ENCODE peak calls at places on chromosome 13, in four cellular contexts. A, N, K and S are unnamed samples.
A peak's percentile ranks its signal among the peaks of the same experiment; 100 is the strongest.

GRCh38 chr13:73984949-73985691 is 149.1 kb downstream of the KLF12 start:
- DNase-seq in A (peak; percentile 57), N (peak; percentile 51), K (no peak), S (no peak)

GRCh38 chr13:43782686-43783085 is 4.1 kb downstream of the ENOX1 start:
- DNase-seq in A (no peak), N (no peak), K (no peak), S (no peak)

GRCh38 chr13:113927661-113928581 is 46.0 kb downstream of the C13orf46 start:
- DNase-seq in A (no peak), N (no peak), K (no peak), S (no peak)

GRCh38 chr13:83634601-83635000 is 247.7 kb downstream of the SLITRK1 start:
- DNase-seq in A (no peak), N (no peak), K (no peak), S (no peak)

GRCh38 chr13:71374471-71375041 is 492.4 kb downstream of the DACH1 start:
- DNase-seq in A (no peak), N (no peak), K (no peak), S (no peak)

GRCh38 chr13:36414461-36414860 is 17.8 kb upstream of the CCNA1 start:
- DNase-seq in A (no peak), N (no peak), K (no peak), S (no peak)

GRCh38 chr13:83503424-83503823 is 378.9 kb downstream of the SLITRK1 start:
- DNase-seq in A (no peak), N (no peak), K (no peak), S (no peak)

GRCh38 chr13:98459171-98459681 is 117.7 kb downstream of the STK24 start:
- DNase-seq in A (no peak), N (no peak), K (no peak), S (no peak)

GRCh38 chr13:32426191-32426980 is 1.5 kb downstream of the N4BP2L1 start:
- DNase-seq in A (no peak), N (no peak), K (no peak), S (no peak)

GRCh38 chr13:47672245-47672975 is 328.7 kb downstream of the SUCLA2 start:
- DNase-seq in A (no peak), N (no peak), K (no peak), S (no peak)

GRCh38 chr13:49444517-49445395 is 682 bp downstream of the SETDB2 start:
- DNase-seq in A (peak; percentile 24), N (no peak), K (no peak), S (no peak)

GRCh38 chr13:68190826-68191225 is 960.7 kb upstream of the PCDH9 start:
- DNase-seq in A (no peak), N (no peak), K (no peak), S (no peak)

GRCh38 chr13:20118268-20119140 is 42.3 kb downstream of the GJA3 start:
- DNase-seq in A (peak; percentile 36), N (no peak), K (peak; percentile 80), S (no peak)

GRCh38 chr13:102793583-102794355 is 5.0 kb downstream of the POGLUT2 start:
- DNase-seq in A (no peak), N (no peak), K (no peak), S (no peak)

GRCh38 chr13:59842507-59842906 is 321.2 kb downstream of the DIAPH3 start:
- DNase-seq in A (no peak), N (no peak), K (no peak), S (no peak)

GRCh38 chr13:26810095-26810494 is 49.5 kb upstream of the GPR12 start:
- DNase-seq in A (no peak), N (no peak), K (no peak), S (no peak)

GRCh38 chr13:94640676-94641075 is 39.0 kb downstream of the GPR180 start:
- DNase-seq in A (no peak), N (no peak), K (no peak), S (no peak)

GRCh38 chr13:30995331-30995730 is 62.9 kb downstream of the TEX26 start:
- DNase-seq in A (no peak), N (no peak), K (no peak), S (no peak)

GRCh38 chr13:37143901-37144300 is 38.4 kb upstream of the CSNK1A1L start:
- DNase-seq in A (no peak), N (no peak), K (no peak), S (no peak)

GRCh38 chr13:71712988-71713653 is 153.9 kb downstream of the DACH1 start:
- DNase-seq in A (peak; percentile 79), N (no peak), K (no peak), S (no peak)

GRCh38 chr13:60448907-60449510 is 52.0 kb downstream of the TDRD3 start:
- DNase-seq in A (peak; percentile 50), N (no peak), K (no peak), S (no peak)

GRCh38 chr13:94362411-94362909 is 117.0 kb downstream of the DCT start:
- DNase-seq in A (peak; percentile 80), N (peak; percentile 28), K (peak; percentile 66), S (peak; percentile 26)

GRCh38 chr13:113788413-113789135 is 29.5 kb downstream of the TMEM255B start:
- DNase-seq in A (no peak), N (no peak), K (no peak), S (no peak)

GRCh38 chr13:80237646-80238045 is 103.3 kb downstream of the SPRY2 start:
- DNase-seq in A (no peak), N (no peak), K (no peak), S (no peak)

GRCh38 chr13:37918116-37919100 is 48.8 kb upstream of the TRPC4 start:
- DNase-seq in A (no peak), N (no peak), K (no peak), S (no peak)

GRCh38 chr13:36057041-36057440 is 74.1 kb downstream of the DCLK1 start:
- DNase-seq in A (peak; percentile 42), N (no peak), K (no peak), S (no peak)

GRCh38 chr13:113548778-113549621 is 35.6 kb upstream of the TFDP1 start:
- DNase-seq in A (no peak), N (no peak), K (no peak), S (no peak)

GRCh38 chr13:58573742-58574141 is 942.2 kb downstream of the PCDH17 start:
- DNase-seq in A (no peak), N (no peak), K (no peak), S (no peak)

GRCh38 chr13:113562866-113563265 is 21.7 kb upstream of the TFDP1 start:
- DNase-seq in A (no peak), N (no peak), K (no peak), S (no peak)

GRCh38 chr13:32059511-32059984 is 28.0 kb downstream of the FRY start:
- DNase-seq in A (no peak), N (no peak), K (no peak), S (no peak)

GRCh38 chr13:101569807-101570206 is 117.3 kb downstream of the ITGBL1 start:
- DNase-seq in A (no peak), N (no peak), K (no peak), S (no peak)

GRCh38 chr13:81927347-81927746 is 1586.4 kb upstream of the SPRY2 start:
- DNase-seq in A (peak; percentile 35), N (no peak), K (no peak), S (no peak)

GRCh38 chr13:62626771-62627170 is 1211.1 kb upstream of the PCDH20 start:
- DNase-seq in A (no peak), N (no peak), K (no peak), S (no peak)
- TF ChIP-seq CTCF in A (peak; percentile 3), N (no peak), K (no peak), S (no peak)

GRCh38 chr13:85512421-85512820 is 286.8 kb downstream of the SLITRK6 start:
- DNase-seq in A (no peak), N (no peak), K (no peak), S (no peak)
- TF ChIP-seq CTCF in A (no peak), N (no peak), K (no peak), S (no peak)

GRCh38 chr13:50800091-50800739 is 43.3 kb downstream of the DLEU7 start:
- DNase-seq in A (no peak), N (no peak), K (no peak), S (no peak)

GRCh38 chr13:50797081-50797480 is 46.4 kb downstream of the DLEU7 start:
- DNase-seq in A (no peak), N (no peak), K (no peak), S (no peak)

GRCh38 chr13:50798923-50799322 is 44.6 kb downstream of the DLEU7 start:
- DNase-seq in A (no peak), N (no peak), K (no peak), S (no peak)

GRCh38 chr13:50805805-50806204 is 37.7 kb downstream of the DLEU7 start:
- DNase-seq in A (no peak), N (no peak), K (no peak), S (no peak)

GRCh38 chr13:50801087-50801931 is 42.2 kb downstream of the DLEU7 start:
- DNase-seq in A (peak; percentile 80), N (peak; percentile 25), K (peak; percentile 60), S (no peak)
- TF ChIP-seq CTCF in A (peak; percentile 78), N (peak; percentile 70), K (peak; percentile 23), S (peak; percentile 78)

DNA sequence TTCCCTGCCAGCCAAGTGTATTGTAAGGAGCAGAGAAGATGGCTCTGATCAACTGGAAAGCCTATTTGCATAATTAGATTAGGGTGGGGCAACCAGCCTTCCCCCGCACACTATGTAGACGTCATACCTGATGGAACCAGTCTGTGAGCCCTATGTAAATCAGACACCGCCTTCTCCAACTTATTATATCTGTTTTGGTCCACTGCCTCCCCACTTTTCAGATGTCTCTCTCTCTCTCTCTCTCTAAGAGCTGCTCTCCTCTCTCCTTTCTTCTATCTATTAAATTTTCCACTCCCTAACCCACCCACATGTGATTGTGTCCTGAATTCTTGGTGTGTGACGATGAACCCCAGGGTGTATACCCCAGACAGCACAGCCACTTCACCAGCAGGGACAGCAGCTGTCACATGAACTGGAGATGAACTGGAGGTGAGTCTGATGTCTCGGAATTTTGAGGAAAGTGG is 514.4 kb downstream of the IRS2 start:
- DNase-seq in A (no peak), N (no peak), K (no peak), S (no peak)
- TF ChIP-seq CTCF in A (no peak), N (no peak), K (no peak), S (no peak)

GRCh38 chr13:40404407-40404806 is 262.0 kb downstream of the FOXO1 start:
- DNase-seq in A (no peak), N (no peak), K (no peak), S (no peak)

GRCh38 chr13:40408602-40409001 is 257.8 kb downstream of the FOXO1 start:
- DNase-seq in A (no peak), N (no peak), K (no peak), S (no peak)

GRCh38 chr13:40407567-40407966 is 258.9 kb downstream of the FOXO1 start:
- DNase-seq in A (no peak), N (no peak), K (no peak), S (no peak)

GRCh38 chr13:40404967-40405716 is 261.3 kb downstream of the FOXO1 start:
- DNase-seq in A (no peak), N (no peak), K (no peak), S (no peak)

DNA sequence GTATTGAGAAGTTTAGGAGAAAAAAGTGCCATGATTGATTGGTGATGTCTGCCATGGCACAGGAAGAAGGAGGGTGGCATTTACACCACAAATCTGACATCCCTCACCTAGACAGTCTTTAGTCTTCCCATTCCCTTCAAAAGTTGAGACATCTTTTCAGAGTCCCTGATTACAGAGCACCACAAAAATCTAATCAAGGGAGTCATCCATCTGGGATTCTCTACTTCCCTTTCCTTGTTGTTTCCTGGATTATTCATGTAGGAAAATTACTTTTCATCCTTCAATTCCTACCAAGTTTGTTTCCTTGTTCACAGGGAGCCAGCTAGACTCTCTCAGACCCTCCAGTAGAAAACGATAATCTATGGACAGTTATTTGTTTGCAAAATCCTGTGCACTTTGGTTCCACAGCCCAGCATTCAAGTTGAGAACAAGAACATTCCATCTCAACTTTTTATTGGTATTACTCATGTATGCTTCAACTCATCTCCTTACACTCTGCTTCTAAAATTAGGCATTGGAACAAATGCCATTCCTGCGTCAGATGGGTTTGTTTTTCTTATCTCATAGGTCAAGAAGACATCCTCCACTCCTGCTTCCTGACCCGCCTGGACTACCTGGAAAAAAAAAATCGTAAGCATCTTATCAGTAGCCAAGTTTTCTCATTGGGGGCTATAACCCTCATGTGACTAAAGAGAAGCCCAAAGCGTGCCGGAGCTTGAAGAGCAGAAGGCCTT is 259.9 kb downstream of the FOXO1 start:
- DNase-seq in A (peak; percentile 34), N (no peak), K (no peak), S (no peak)
- TF ChIP-seq CTCF in A (no peak), N (no peak), K (no peak), S (no peak)